ENCODE peak calls at places on chromosome 6, in four cellular contexts. S, Q, D and R are unnamed samples. For H3K9me3, the result is how much of the 10 kb centered on the place peaks cover.

GRCh38 chr6:47483853-47484546 is 6.4 kb downstream of the CD2AP start:
- DNase-seq in S (no peak), Q (no peak), D (no peak), R (no peak)

GRCh38 chr6:104357928-104358327 is 501.8 kb downstream of the HACE1 start:
- DNase-seq in S (no peak), Q (no peak), D (no peak), R (peak)

GRCh38 chr6:165678904-165679303 is 15.9 kb upstream of the PDE10A start:
- DNase-seq in S (no peak), Q (peak), D (no peak), R (no peak)

GRCh38 chr6:74248966-74249365 is 553.0 kb downstream of the CD109 start:
- DNase-seq in S (no peak), Q (no peak), D (no peak), R (no peak)

GRCh38 chr6:165548450-165548849 is 114.6 kb downstream of the PDE10A start:
- DNase-seq in S (no peak), Q (no peak), D (no peak), R (no peak)

GRCh38 chr6:78605909-78606446 is 261.4 kb upstream of the IRAK1BP1 start:
- DNase-seq in S (no peak), Q (no peak), D (no peak), R (no peak)

GRCh38 chr6:11197175-11197535 is 35.3 kb downstream of the NEDD9 start:
- DNase-seq in S (no peak), Q (no peak), D (no peak), R (no peak)

GRCh38 chr6:149454405-149454848 is 30.4 kb downstream of the ZC3H12D start:
- DNase-seq in S (no peak), Q (no peak), D (no peak), R (no peak)

GRCh38 chr6:162964703-162965140 is 236.9 kb downstream of the PACRG start:
- DNase-seq in S (no peak), Q (no peak), D (peak), R (peak)

GRCh38 chr6:86526238-86526637 is 411.1 kb upstream of the HTR1E start:
- DNase-seq in S (no peak), Q (no peak), D (no peak), R (no peak)

GRCh38 chr6:45275358-45275757 is 52.8 kb upstream of the RUNX2 start:
- DNase-seq in S (no peak), Q (no peak), D (no peak), R (no peak)

GRCh38 chr6:3911614-3912336 is 62.6 kb downstream of the FAM50B start:
- DNase-seq in S (no peak), Q (no peak), D (peak), R (no peak)

GRCh38 chr6:11921017-11921438 is 91.1 kb upstream of the HIVEP1 start:
- DNase-seq in S (no peak), Q (no peak), D (peak), R (no peak)

GRCh38 chr6:87925373-87926060 is 122.1 kb upstream of the SPACA1 start:
- DNase-seq in S (peak), Q (no peak), D (no peak), R (no peak)

GRCh38 chr6:134240664-134241431 is 77.1 kb downstream of the SGK1 start:
- DNase-seq in S (no peak), Q (no peak), D (no peak), R (peak)

GRCh38 chr6:44898296-44898930 is 429.7 kb upstream of the RUNX2 start:
- DNase-seq in S (no peak), Q (no peak), D (no peak), R (no peak)

GRCh38 chr6:155121699-155122098 is 126.6 kb downstream of the TIAM2 start:
- DNase-seq in S (no peak), Q (no peak), D (no peak), R (no peak)

GRCh38 chr6:29553268-29554057 is 6.1 kb downstream of the UBD start:
- DNase-seq in S (no peak), Q (peak), D (no peak), R (no peak)

GRCh38 chr6:112150363-112150762 is 63.0 kb downstream of the FAM229B start:
- DNase-seq in S (no peak), Q (no peak), D (no peak), R (no peak)

GRCh38 chr6:87244380-87244779 is 78.0 kb upstream of the SMIM8 start:
- DNase-seq in S (no peak), Q (no peak), D (no peak), R (no peak)

DNA sequence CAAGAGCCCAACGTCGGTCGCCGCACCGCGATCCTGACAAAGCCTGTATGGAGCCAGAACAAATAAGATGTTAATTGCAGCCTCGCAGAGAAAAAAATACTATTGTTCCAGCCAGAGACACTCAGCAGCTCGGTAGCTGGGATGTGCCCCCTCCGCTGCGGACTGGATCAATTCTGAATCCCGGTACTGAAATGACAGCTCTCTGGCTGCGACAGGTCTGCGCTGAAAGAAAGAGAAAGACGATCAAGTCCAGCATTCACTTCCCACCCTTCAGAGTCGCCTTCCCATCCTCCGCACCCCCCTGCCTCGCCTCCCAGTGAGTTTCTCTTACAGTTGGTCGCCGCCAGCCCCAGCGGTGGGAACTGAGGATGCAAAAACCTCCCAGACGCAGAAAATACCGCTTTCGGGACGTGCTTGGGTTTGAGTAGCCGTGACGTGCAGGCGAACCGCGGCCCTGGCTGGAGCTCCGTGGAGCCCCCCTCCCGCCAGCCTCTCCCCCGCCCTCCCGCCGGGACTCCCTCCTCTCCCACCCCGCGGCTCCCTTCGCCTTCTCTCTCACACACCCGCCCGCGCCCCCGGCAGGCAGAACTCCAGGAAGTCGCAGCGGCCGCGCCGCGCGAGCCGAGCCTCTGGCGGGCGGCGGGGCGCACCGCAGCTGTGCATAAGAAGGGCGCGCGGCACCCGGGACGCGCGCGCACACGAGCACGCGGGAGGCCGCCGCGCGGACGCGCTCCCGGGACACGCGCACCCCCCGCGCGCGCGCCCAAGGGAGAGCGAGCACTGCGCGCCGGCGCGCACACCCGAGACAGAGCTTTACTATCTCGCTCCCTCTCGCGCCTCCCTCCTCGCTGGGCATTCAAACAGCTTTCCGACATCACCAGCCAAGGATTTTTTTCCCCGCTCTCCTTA is at the start of gene ADGRB3:
- DNase-seq in S (no peak), Q (peak), D (no peak), R (no peak)
- H3K27ac ChIP-seq in S (no peak), Q (peak), D (no peak), R (peak)

DNA sequence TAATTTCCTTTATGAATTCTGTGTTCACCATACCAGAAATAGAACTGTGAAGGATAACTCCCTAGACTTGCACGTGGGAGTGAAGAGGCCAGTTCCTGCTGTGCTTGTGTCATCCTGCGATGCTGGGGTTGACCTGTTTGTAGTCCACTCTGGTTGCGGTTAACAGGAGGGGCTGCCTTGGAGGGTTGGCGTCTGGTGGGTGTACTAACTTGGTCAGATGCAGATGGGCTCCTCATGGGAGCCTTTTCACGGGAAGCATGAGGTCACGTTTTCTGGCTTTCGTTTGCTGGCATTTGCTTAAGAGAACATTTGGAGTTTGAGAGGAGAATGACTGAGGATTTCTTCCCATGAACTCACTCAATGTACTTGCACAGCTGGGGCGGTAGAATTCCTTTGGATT is 41.2 kb downstream of the IGF2R start:
- DNase-seq in S (no peak), Q (no peak), D (no peak), R (no peak)
- TF ChIP-seq POLR2AphosphoS5 in S (no peak), Q (peak), D (no peak), R (no peak)

GRCh38 chr6:70717038-70717801 is 49.5 kb downstream of the SMAP1 start:
- DNase-seq in S (no peak), Q (no peak), D (no peak), R (no peak)
- H3K9me3 ChIP-seq in S (under half), Q (under half), D (under half), R (under half)

GRCh38 chr6:1607557-1608221 is 2.0 kb upstream of the FOXC1 start:
- DNase-seq in S (no peak), Q (no peak), D (no peak), R (no peak)
- H3K27ac ChIP-seq in S (no peak), Q (no peak), D (no peak), R (no peak)

GRCh38 chr6:52759085-52759484 is 4.2 kb downstream of the GSTA2 start:
- DNase-seq in S (no peak), Q (no peak), D (no peak), R (no peak)
- TF ChIP-seq POLR2AphosphoS5 in S (no peak), Q (no peak), D (no peak), R (no peak)